ENCODE peak calls at places on chromosomes 6 and 20, in ten cellular contexts. Z is left ventricle myocardium inferior; F is uterus; G is SK-N-SH; K is CD8-positive, alpha-beta T cell; H is A549; E is mammary epithelial cell; B is effector memory CD4-positive, alpha-beta T cell; Q is Peyer's patch; N is lower lobe of right lung. W is an unnamed sample. For H3K9me3, the result is how much of the 10 kb centered on the place peaks cover.

GRCh38 chr6:71404145-71404966 is 115.7 kb downstream of the OGFRL1 start:
- DNase-seq in N (no peak), Q (no peak), K (no peak), G (no peak), B (no peak), F (no peak), E (peak), H (no peak), Z (no peak), W (no peak)

GRCh38 chr6:24988562-24988961 is 52.8 kb upstream of the RIPOR2 start:
- DNase-seq in Q (no peak), G (no peak), K (no peak), Z (no peak), B (no peak), H (no peak), N (no peak), F (no peak), E (no peak), W (no peak)

GRCh38 chr6:167730441-167730840 is 96.3 kb upstream of the AFDN start:
- DNase-seq in K (no peak), G (no peak), B (no peak), Z (no peak), F (no peak), N (no peak), H (no peak), Q (no peak), E (no peak), W (no peak)

GRCh38 chr20:48295445-48295903 is 510.2 kb upstream of the SULF2 start:
- DNase-seq in E (peak), B (no peak), G (no peak), Z (no peak), F (peak), Q (no peak), H (peak), K (no peak), N (no peak), W (no peak)

GRCh38 chr6:42925248-42925857 is 3.9 kb upstream of the CNPY3 start:
- DNase-seq in B (no peak), K (no peak), N (no peak), G (no peak), H (no peak), F (no peak), Z (no peak), Q (no peak), E (no peak), W (no peak)

GRCh38 chr20:11217322-11217989 is 543.7 kb upstream of the JAG1 start:
- DNase-seq in B (no peak), Q (no peak), N (no peak), K (no peak), Z (no peak), H (no peak), G (no peak), E (no peak), F (no peak), W (peak)

GRCh38 chr6:111482236-111482958 is 621 bp downstream of the REV3L start:
- DNase-seq in K (peak), E (peak), F (peak), Z (peak), B (peak), G (peak), Q (peak), H (no peak), N (peak), W (peak)

GRCh38 chr20:47360489-47361267 is 4.2 kb upstream of the ZMYND8 start:
- DNase-seq in B (no peak), E (peak), Q (peak), F (peak), K (no peak), G (peak), Z (peak), N (peak), H (peak), W (peak)

GRCh38 chr6:157107915-157108651 is 215.2 kb downstream of the TMEM242 start:
- DNase-seq in B (no peak), F (no peak), E (peak), K (no peak), G (peak), Z (no peak), Q (no peak), H (peak), N (no peak), W (no peak)

GRCh38 chr6:46790359-46790874 is 2.8 kb upstream of the MEP1A start:
- DNase-seq in H (no peak), E (no peak), N (no peak), F (no peak), Z (no peak), G (no peak), Q (no peak), B (no peak), K (no peak), W (no peak)

GRCh38 chr20:43752561-43753301 is 25.9 kb upstream of the GTSF1L start:
- DNase-seq in B (no peak), G (no peak), H (no peak), F (no peak), Q (no peak), Z (no peak), E (peak), K (no peak), N (peak), W (peak)

GRCh38 chr20:37355252-37356180 is 9.6 kb downstream of the SRC start:
- DNase-seq in F (no peak), G (peak), B (no peak), Z (no peak), E (no peak), H (no peak), Q (peak), N (no peak), K (no peak), W (no peak)

GRCh38 chr6:105292689-105293339 is 110.1 kb downstream of the PREP start:
- DNase-seq in K (no peak), B (no peak), Z (no peak), Q (no peak), H (no peak), G (no peak), N (no peak), E (no peak), F (no peak), W (no peak)

GRCh38 chr6:24401458-24401857 is 1.3 kb upstream of the MRS2 start:
- DNase-seq in F (no peak), G (no peak), N (no peak), Q (no peak), E (no peak), Z (no peak), K (no peak), H (no peak), B (no peak), W (no peak)

GRCh38 chr6:24064106-24064505 is 61.9 kb upstream of the NRSN1 start:
- DNase-seq in K (no peak), E (no peak), Q (no peak), Z (no peak), N (no peak), F (no peak), B (no peak), G (peak), H (no peak), W (no peak)

GRCh38 chr6:170174771-170175643 is 115.9 kb downstream of the DLL1 start:
- DNase-seq in F (peak), Q (peak), E (no peak), Z (no peak), N (peak), B (no peak), H (no peak), K (no peak), G (peak), W (peak)

GRCh38 chr6:7697820-7698623 is 27.9 kb upstream of the BMP6 start:
- DNase-seq in B (no peak), H (peak), N (no peak), F (no peak), E (peak), Q (no peak), K (no peak), Z (no peak), G (no peak), W (no peak)

GRCh38 chr20:22921595-22922421 is 113.3 kb upstream of the SSTR4 start:
- DNase-seq in Q (no peak), G (no peak), N (no peak), E (peak), H (peak), Z (no peak), F (no peak), B (no peak), K (no peak), W (no peak)

GRCh38 chr20:31568773-31569162 is 36.3 kb upstream of the ID1 start:
- DNase-seq in E (no peak), G (peak), Z (no peak), F (no peak), K (no peak), Q (no peak), B (no peak), N (no peak), H (no peak), W (no peak)

GRCh38 chr6:75386050-75386770 is 101.6 kb upstream of the TMEM30A start:
- DNase-seq in K (no peak), Z (no peak), F (no peak), E (peak), G (no peak), Q (no peak), H (no peak), N (no peak), B (no peak), W (no peak)

GRCh38 chr20:54043044-54043967 is 27.1 kb downstream of the BCAS1 start:
- DNase-seq in K (no peak), Z (no peak), F (peak), Q (no peak), N (no peak), B (no peak), E (peak), H (no peak), G (no peak), W (no peak)

GRCh38 chr6:151141685-151142084 is 98.1 kb upstream of the AKAP12 start:
- DNase-seq in E (peak), G (no peak), H (no peak), Z (peak), N (no peak), F (no peak), Q (no peak), B (no peak), K (no peak), W (no peak)

GRCh38 chr6:110053395-110054240 is 75.5 kb downstream of the GPR6 start:
- DNase-seq in K (no peak), Q (no peak), E (peak), H (peak), F (no peak), N (no peak), Z (no peak), G (peak), B (no peak), W (no peak)

GRCh38 chr20:41141153-41141815 is 3.9 kb downstream of the PLCG1 start:
- DNase-seq in Q (peak), Z (peak), H (no peak), E (no peak), N (no peak), B (no peak), F (peak), G (peak), K (no peak), W (no peak)

GRCh38 chr6:170140129-170140528 is 150.7 kb downstream of the DLL1 start:
- DNase-seq in N (no peak), G (no peak), K (no peak), B (no peak), F (no peak), Q (peak), H (no peak), Z (no peak), E (no peak), W (no peak)

GRCh38 chr6:15499125-15499524 is 163.7 kb downstream of the DTNBP1 start:
- DNase-seq in Z (no peak), H (no peak), B (no peak), N (no peak), Q (no peak), K (no peak), G (no peak), E (no peak), F (no peak), W (no peak)

GRCh38 chr6:149060985-149061760 is 256.3 kb upstream of the TAB2 start:
- DNase-seq in F (no peak), E (no peak), H (no peak), Q (no peak), K (no peak), B (no peak), Z (no peak), G (peak), N (no peak), W (peak)

GRCh38 chr6:66772785-66773184 is 1065.8 kb upstream of the EYS start:
- DNase-seq in G (no peak), H (no peak), E (no peak), B (no peak), F (no peak), Q (no peak), N (no peak), K (no peak), Z (peak), W (no peak)

GRCh38 chr6:34630040-34630439 is 66.5 kb downstream of the ILRUN start:
- DNase-seq in K (no peak), H (peak), F (no peak), N (no peak), Z (no peak), Q (no peak), E (peak), B (no peak), G (no peak), W (no peak)

GRCh38 chr6:12608874-12609273 is 107.7 kb upstream of the PHACTR1 start:
- DNase-seq in F (no peak), B (no peak), Z (no peak), H (no peak), G (no peak), E (no peak), N (no peak), K (no peak), Q (no peak), W (no peak)

GRCh38 chr6:168956884-168957730 is 296.5 kb downstream of the THBS2 start:
- DNase-seq in E (peak), F (peak), H (peak), G (peak), K (no peak), Z (peak), N (peak), Q (peak), B (no peak), W (peak)

GRCh38 chr20:62562831-62563230 is 79.5 kb upstream of the SLCO4A1 start:
- DNase-seq in G (no peak), Q (no peak), N (no peak), E (no peak), B (no peak), H (no peak), K (no peak), Z (no peak), F (no peak), W (no peak)
- H3K27ac ChIP-seq in G (no peak), Q (no peak), N (no peak), E (no peak), B (no peak), H (no peak), K (no peak), Z (peak), F (no peak), W (no peak)

GRCh38 chr6:135025175-135025574 is 29.4 kb downstream of the HBS1L start:
- DNase-seq in K (no peak), Z (no peak), H (no peak), N (no peak), E (no peak), B (no peak), Q (no peak), G (no peak), F (no peak), W (no peak)
- H3K4me3 ChIP-seq in K (no peak), Z (no peak), H (no peak), N (no peak), E (no peak), B (no peak), Q (no peak), G (no peak), F (no peak), W (no peak)

DNA sequence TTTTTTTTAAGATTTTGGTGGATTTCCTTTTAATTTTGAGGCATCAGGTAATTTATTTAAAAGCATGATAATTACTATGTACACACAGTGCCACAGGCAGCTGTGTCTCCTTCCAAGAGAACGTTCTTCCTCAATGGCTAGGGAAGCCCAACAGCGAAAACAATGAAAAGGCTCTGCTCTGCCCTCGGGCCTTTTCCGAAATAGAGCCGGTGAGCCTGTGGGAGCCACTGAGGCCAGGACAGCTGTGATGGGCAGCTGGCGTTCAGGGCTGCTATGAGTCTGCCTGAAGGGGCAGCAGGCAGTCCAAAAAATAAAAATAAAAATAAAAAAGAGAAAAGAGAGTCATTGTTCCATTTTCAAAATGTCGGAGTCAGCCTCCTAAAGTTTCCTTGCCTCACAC is 443.8 kb downstream of the KIF16B start:
- DNase-seq in Z (no peak), N (no peak), E (no peak), H (no peak), Q (no peak), G (no peak), B (no peak), F (no peak), K (no peak), W (no peak)
- H3K9me3 ChIP-seq in Z (under half), N (under half), E (under half), H (under half), Q (under half), G (under half), B (under half), F (under half), K (under half), W (under half)

DNA sequence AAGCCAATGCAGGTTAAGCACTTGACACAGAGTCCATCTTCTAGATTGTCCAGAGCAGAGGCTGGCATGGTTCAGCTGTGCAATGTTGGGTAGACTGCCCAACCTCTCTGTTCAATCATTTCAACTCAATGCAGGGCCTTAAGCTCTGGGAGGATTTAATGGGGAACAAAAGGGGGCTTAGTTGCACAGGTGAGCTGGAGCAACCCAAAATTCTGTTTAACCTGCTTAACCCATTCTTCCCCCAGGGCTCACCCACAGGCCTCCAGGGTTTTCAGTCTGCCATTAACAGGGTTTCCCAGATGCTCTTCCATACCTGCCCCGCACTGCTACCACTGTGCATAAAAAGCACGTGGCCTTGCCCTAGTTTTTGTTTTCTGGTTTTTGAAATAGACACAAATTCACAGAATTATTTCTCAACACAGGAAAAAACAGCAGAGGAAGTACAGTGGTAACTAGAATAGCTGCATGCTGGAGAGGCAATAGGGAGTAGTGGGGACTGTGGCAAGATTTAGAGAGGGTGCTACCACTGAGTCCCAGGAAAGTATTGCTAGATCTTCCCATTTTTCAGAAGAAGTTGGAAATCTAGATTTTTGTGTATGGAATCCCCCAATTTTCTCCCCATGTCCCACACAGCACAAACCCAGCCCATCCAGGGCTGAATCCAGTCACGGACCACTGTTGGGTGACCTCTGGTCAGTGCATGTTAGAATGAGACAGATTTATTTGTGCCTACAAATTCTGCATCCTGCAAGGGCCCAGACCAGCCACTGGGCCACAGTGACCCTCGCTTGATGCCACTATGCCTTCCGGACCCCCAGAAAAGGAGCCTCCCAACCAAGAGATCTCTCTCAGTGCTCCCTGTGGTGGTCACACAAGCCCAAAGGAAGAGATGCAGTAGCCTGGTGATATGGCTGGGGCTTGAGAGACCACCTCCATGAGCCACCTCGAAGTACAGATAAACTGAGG is 4.6 kb downstream of the PTGIS start:
- DNase-seq in B (no peak), E (no peak), Z (no peak), K (no peak), F (peak), N (no peak), Q (no peak), G (no peak), H (no peak), W (no peak)
- H3K27ac ChIP-seq in B (no peak), E (no peak), Z (peak), K (no peak), F (peak), N (peak), Q (no peak), G (no peak), H (no peak), W (no peak)

GRCh38 chr6:124913056-124913455 is 49.2 kb upstream of the RNF217 start:
- DNase-seq in N (no peak), H (no peak), G (no peak), Z (no peak), B (no peak), Q (no peak), E (no peak), K (no peak), F (no peak), W (no peak)

DNA sequence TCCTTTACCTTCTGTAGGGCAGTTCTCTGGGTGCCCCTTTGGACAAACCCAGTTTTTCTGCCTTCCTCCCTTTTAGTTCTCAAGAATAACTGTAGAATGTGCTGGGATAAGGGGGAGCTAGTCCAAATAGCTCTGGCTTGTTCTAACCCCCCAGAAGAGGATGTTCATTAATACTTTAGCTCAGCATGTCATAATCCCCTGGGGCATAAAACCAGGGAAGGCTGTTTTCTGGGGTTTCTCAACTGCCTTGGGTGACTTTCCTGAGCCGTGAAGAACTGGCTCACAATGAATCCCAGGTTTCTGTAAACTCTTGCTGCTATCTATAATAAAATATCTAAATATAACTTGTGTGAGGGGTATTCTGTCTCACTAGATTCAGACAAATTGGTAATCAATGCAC is 44.5 kb upstream of the RNF217 start:
- DNase-seq in N (no peak), G (no peak), B (no peak), E (no peak), K (no peak), H (no peak), Q (no peak), Z (no peak), F (no peak), W (no peak)
- H3K4me3 ChIP-seq in N (no peak), G (no peak), B (no peak), E (no peak), K (no peak), H (no peak), Q (no peak), Z (no peak), F (no peak), W (no peak)

DNA sequence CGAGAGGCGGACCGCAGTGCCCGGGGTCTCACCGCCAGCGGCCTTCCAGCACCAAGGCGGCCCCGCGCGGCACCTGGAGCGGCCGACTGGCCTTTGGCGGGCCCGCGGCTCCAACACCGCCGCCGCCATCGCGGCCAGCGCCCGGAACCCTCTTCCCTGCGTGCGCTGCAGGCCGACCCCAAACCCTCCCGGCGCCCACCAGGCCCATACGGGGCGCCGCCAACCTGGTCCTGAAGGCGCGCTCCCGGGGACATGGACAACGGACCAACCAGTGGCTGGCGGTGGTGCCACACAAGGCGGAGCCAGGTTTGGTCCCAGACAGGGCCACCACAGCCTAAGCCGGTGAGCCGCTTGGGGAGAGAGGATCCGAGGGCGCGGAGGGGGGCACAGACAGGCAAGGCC is 1514.8 kb upstream of the DEFB115 start:
- DNase-seq in F (no peak), H (no peak), N (no peak), Q (no peak), E (no peak), K (no peak), Z (no peak), B (no peak), G (peak), W (no peak)
- H3K9me3 ChIP-seq in F (under half), H (under half), N (under half), Q (under half), E (under half), K (under half), Z (under half), B (under half), G (under half), W (under half)

DNA sequence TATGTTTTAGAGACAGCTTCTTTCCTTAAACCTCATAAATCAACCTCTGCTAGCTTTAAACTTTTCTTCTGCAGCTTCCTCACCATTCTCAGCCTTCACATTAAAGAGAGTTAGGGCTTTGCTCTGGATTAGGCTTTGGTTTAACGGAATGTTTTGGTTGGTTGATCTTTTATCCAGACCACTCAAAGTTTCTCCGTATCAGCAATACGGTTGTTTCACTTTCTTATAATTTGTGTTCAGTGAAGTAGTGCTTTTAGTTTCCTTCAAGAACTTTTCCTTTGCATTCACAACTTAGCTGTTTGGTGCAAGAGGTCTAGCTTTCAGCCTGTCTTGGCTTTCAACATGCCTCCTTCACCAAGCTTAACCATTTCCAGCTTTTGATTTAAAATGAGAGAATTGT is 40.3 kb downstream of the DNAAF9 start:
- DNase-seq in Q (no peak), H (no peak), B (no peak), Z (no peak), G (no peak), N (no peak), F (no peak), E (no peak), K (no peak), W (no peak)
- H3K27ac ChIP-seq in Q (no peak), H (no peak), B (no peak), Z (no peak), G (no peak), N (no peak), F (no peak), E (no peak), K (no peak), W (no peak)